ENCODE peak calls at places on chromosomes 12 and 14, in seven cellular contexts. Z is right cardiac atrium, X is bronchial epithelial cell, D is MM.1S, Y is brain microvascular endothelial cell, S is lung, E is suprapubic skin. G is an unnamed sample. For H3K27me3, the result is how much of the 10 kb centered on the place peaks cover.

GRCh38 chr14:52068741-52069616 is at the start of gene NID2:
- DNase-seq in D (no peak), S (peak), Y (peak), X (peak), Z (peak), E (peak), G (peak)

GRCh38 chr12:2288875-2289274 is 236.1 kb downstream of the CACNA1C start:
- DNase-seq in D (no peak), E (no peak), Y (no peak), Z (no peak), X (no peak), S (no peak), G (no peak)

GRCh38 chr14:71711619-71712018 is 220.6 kb upstream of the RGS6 start:
- DNase-seq in X (peak), D (no peak), S (no peak), Z (no peak), Y (peak), E (no peak), G (peak)

GRCh38 chr14:69572634-69573135 is 2.0 kb downstream of the CCDC177 start:
- DNase-seq in S (no peak), E (no peak), Z (no peak), Y (no peak), D (no peak), X (no peak), G (no peak)

GRCh38 chr12:22474970-22475720 is 69.2 kb downstream of the C2CD5 start:
- DNase-seq in D (no peak), X (no peak), Y (no peak), Z (no peak), E (no peak), S (no peak), G (no peak)

GRCh38 chr12:123269980-123270379 is 1.7 kb downstream of the CDK2AP1 start:
- DNase-seq in Z (no peak), E (no peak), D (no peak), X (no peak), S (no peak), Y (no peak), G (no peak)

GRCh38 chr12:79233341-79233761 is 368.8 kb downstream of the SYT1 start:
- DNase-seq in Y (no peak), E (no peak), X (no peak), S (no peak), Z (no peak), D (peak), G (no peak)

GRCh38 chr14:98946995-98947394 is 325.0 kb downstream of the BCL11B start:
- DNase-seq in E (no peak), Z (peak), Y (no peak), X (no peak), S (no peak), D (no peak), G (peak)

GRCh38 chr12:56078931-56079728 is 835 bp upstream of the ERBB3 start:
- DNase-seq in X (peak), D (peak), E (peak), S (peak), Y (peak), Z (peak), G (peak)

GRCh38 chr12:107096571-107096970 is 3.2 kb upstream of the CRY1 start:
- DNase-seq in E (no peak), D (no peak), X (no peak), Z (no peak), Y (no peak), S (no peak), G (no peak)

GRCh38 chr12:56258068-56258819 is at the start of gene ANKRD52:
- DNase-seq in X (peak), S (peak), E (peak), D (peak), Z (peak), Y (peak), G (peak)

GRCh38 chr12:111377440-111377839 is 8.5 kb upstream of the PHETA1 start:
- DNase-seq in Y (no peak), D (no peak), S (no peak), E (no peak), Z (no peak), X (no peak), G (no peak)

GRCh38 chr12:81797100-81797499 is 38.0 kb upstream of the PPFIA2 start:
- DNase-seq in Y (no peak), Z (no peak), E (no peak), X (peak), D (peak), S (no peak), G (no peak)

GRCh38 chr12:56684745-56685369 is 3.2 kb downstream of the PTGES3 start:
- DNase-seq in Y (no peak), Z (no peak), E (peak), S (no peak), D (peak), X (no peak), G (no peak)

GRCh38 chr12:100348657-100349454 is 8.0 kb upstream of the SLC17A8 start:
- DNase-seq in D (peak), X (peak), S (no peak), E (no peak), Y (no peak), Z (no peak), G (no peak)

GRCh38 chr12:131443019-131444000 is 267.6 kb upstream of the SFSWAP start:
- DNase-seq in X (no peak), S (peak), Z (no peak), Y (no peak), D (no peak), E (no peak), G (no peak)

GRCh38 chr14:68665116-68665515 is 127.8 kb downstream of the ZFP36L1 start:
- DNase-seq in Z (no peak), X (no peak), E (no peak), Y (no peak), S (no peak), D (no peak), G (no peak)

GRCh38 chr12:48004941-48005749 is 869 bp upstream of the COL2A1 start:
- DNase-seq in E (no peak), Y (no peak), S (no peak), X (no peak), D (no peak), Z (no peak), G (no peak)

GRCh38 chr12:96220902-96221301 is 26.7 kb downstream of the ELK3 start:
- DNase-seq in S (no peak), D (no peak), E (no peak), Z (peak), X (peak), Y (peak), G (peak)

GRCh38 chr12:4099276-4099675 is 174.3 kb upstream of the CCND2 start:
- DNase-seq in S (no peak), X (no peak), Y (no peak), E (no peak), Z (no peak), D (no peak), G (no peak)

GRCh38 chr12:53190108-53190729 is 9.5 kb upstream of the CSAD start:
- DNase-seq in Z (peak), S (no peak), X (peak), Y (peak), D (peak), E (no peak), G (peak)

GRCh38 chr12:45878630-45879255 is 111.6 kb downstream of the SCAF11 start:
- DNase-seq in E (no peak), S (no peak), D (peak), Z (no peak), X (peak), Y (no peak), G (no peak)

GRCh38 chr14:65783101-65783500 is 370.6 kb downstream of the FUT8 start:
- DNase-seq in E (no peak), X (no peak), D (no peak), S (no peak), Y (no peak), Z (no peak), G (no peak)

GRCh38 chr14:77036484-77037337 is 8.2 kb upstream of the IRF2BPL start:
- DNase-seq in D (no peak), E (no peak), X (no peak), Y (no peak), S (no peak), Z (no peak), G (no peak)

GRCh38 chr12:120276734-120277133 is 11.2 kb upstream of the PXN start:
- DNase-seq in X (peak), E (no peak), D (no peak), S (no peak), Y (peak), Z (no peak), G (no peak)

GRCh38 chr12:124109760-124110159 is 136.7 kb downstream of the ZNF664 start:
- DNase-seq in S (no peak), Z (no peak), X (no peak), E (no peak), Y (peak), D (peak), G (peak)

GRCh38 chr12:15933751-15934150 is 22.6 kb downstream of the DERA start:
- DNase-seq in S (no peak), D (no peak), Z (no peak), E (no peak), X (no peak), Y (no peak), G (no peak)

GRCh38 chr14:76328457-76329137 is 47.3 kb upstream of the ESRRB start:
- DNase-seq in Z (no peak), S (no peak), E (no peak), Y (no peak), X (no peak), D (no peak), G (no peak)

GRCh38 chr12:4775936-4776335 is 55.7 kb downstream of the GALNT8 start:
- DNase-seq in Z (no peak), X (no peak), D (no peak), S (no peak), Y (no peak), E (no peak), G (no peak)

GRCh38 chr14:62800577-62800976 is 244.7 kb downstream of the KCNH5 start:
- DNase-seq in D (no peak), X (no peak), Z (no peak), S (no peak), E (no peak), Y (no peak), G (no peak)

GRCh38 chr14:93976477-93977057 is at the start of gene ASB2:
- DNase-seq in Y (no peak), D (peak), X (no peak), Z (peak), E (no peak), S (no peak), G (no peak)

GRCh38 chr12:120352117-120352516 is 16.8 kb downstream of the MSI1 start:
- DNase-seq in Z (no peak), Y (peak), D (no peak), E (no peak), S (no peak), X (peak), G (peak)

GRCh38 chr14:99757331-99758070 is 35.7 kb upstream of the EML1 start:
- DNase-seq in Z (peak), X (peak), E (no peak), S (no peak), D (no peak), Y (peak), G (peak)

GRCh38 chr12:48342980-48343379 is 7.7 kb downstream of the ZNF641 start:
- DNase-seq in D (no peak), E (no peak), S (no peak), X (no peak), Z (no peak), Y (no peak), G (no peak)

GRCh38 chr14:23694085-23694975 is 58.2 kb downstream of the DHRS2 start:
- DNase-seq in S (no peak), Z (no peak), E (no peak), D (no peak), X (peak), Y (no peak), G (no peak)

DNA sequence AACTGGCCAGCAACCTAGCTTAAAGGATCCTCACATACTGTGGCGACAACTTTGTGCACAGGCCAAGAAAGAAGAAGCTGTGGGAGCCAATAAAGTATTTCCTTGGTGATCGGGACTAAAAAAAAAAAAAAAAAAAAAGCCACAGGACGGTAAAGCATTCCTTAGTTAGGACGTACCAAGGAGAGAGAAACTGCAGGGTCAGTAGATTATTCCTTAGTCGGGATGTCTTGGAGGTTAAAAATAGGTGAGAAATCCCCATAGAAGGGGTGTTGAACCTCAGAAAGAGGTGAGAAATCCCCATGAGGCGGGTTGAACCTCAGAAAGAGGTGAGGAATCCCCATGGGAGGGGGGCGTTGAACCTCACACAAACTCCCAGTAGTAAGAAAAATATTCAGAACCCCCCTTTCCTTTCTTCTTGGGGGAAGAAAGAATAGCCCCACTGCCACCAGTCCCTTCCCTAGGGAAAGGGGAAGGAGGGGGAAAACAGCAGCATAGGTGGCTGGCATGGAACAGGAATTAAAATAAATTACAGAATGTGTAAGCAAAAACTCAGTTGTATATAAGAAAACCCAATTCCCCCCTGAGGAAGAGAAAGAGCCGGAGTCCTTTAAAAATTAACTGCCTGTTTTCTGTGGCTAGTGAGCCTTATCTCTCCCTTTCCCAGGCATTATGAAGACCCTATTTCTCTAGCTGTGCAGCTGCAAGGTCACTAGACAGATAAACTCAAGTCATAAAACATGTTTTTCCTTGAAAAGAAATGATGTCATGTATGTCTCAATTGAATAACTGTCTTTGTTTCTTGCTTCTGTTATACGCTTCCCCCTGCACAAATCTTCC is 26.8 kb downstream of the KLRK1 start:
- DNase-seq in X (peak), D (no peak), Y (no peak), E (no peak), Z (no peak), S (no peak), G (no peak)
- H3K4me3 ChIP-seq in X (peak), D (no peak), Y (no peak), E (peak), Z (no peak), S (no peak), G (peak)

DNA sequence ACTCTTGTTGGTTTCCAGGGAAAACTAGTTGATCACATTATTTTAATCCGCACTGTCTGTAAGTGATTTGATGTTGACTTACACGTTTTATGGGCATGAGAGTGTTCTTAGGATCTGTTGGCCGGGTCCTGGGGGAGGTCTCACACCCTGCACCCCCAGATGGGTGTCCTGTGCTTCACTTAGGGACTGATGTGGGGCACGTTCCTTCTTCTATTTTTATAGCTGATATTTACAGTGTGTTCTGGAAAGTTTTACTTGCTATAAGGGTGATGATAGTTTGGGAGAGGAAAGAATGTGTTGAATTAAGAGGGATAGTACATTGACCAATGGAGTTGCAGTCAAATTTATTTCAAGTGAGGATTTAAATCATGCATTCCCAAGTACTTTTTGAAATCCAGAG is 96.5 kb upstream of the DYNC1H1 start:
- DNase-seq in D (no peak), E (no peak), X (no peak), Z (no peak), S (no peak), Y (no peak), G (no peak)
- H3K27me3 ChIP-seq in D (under half), E (under half), X (under half), Z (under half), S (under half), Y (under half), G (under half)

GRCh38 chr12:91978143-91978542 is 167.5 kb downstream of the BTG1 start:
- DNase-seq in X (no peak), S (no peak), Z (no peak), Y (no peak), D (no peak), E (no peak), G (no peak)

GRCh38 chr12:91974541-91974940 is 171.1 kb downstream of the BTG1 start:
- DNase-seq in E (no peak), D (no peak), X (no peak), S (no peak), Z (no peak), Y (no peak), G (no peak)

GRCh38 chr12:91973813-91974212 is 171.8 kb downstream of the BTG1 start:
- DNase-seq in Y (no peak), D (no peak), X (no peak), Z (no peak), E (no peak), S (no peak), G (no peak)

GRCh38 chr12:91972896-91973295 is 172.8 kb downstream of the BTG1 start:
- DNase-seq in X (no peak), Z (no peak), S (no peak), D (no peak), Y (no peak), E (no peak), G (no peak)

DNA sequence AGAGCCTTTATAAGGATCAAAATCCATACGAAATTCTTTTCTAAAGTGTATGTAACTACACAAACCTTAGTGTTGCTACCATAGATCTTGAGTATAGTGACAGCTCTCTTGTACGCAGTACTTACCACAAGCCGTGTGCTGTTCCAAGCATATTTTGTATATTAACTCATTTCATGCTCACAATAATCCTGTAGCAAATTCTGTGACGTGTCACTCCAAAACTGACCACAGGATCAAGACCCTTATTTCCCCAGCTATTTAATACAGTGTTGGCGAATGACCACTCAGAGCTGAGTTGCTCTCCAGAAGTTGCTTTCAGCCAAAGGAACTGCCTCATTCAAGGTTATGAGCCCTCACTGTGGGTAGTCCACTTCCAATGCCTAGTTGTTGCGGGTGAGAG is 169.8 kb downstream of the BTG1 start:
- DNase-seq in X (no peak), Z (no peak), D (no peak), Y (no peak), S (no peak), E (no peak), G (no peak)
- H3K4me3 ChIP-seq in X (no peak), Z (no peak), D (no peak), Y (no peak), S (no peak), E (no peak), G (no peak)

DNA sequence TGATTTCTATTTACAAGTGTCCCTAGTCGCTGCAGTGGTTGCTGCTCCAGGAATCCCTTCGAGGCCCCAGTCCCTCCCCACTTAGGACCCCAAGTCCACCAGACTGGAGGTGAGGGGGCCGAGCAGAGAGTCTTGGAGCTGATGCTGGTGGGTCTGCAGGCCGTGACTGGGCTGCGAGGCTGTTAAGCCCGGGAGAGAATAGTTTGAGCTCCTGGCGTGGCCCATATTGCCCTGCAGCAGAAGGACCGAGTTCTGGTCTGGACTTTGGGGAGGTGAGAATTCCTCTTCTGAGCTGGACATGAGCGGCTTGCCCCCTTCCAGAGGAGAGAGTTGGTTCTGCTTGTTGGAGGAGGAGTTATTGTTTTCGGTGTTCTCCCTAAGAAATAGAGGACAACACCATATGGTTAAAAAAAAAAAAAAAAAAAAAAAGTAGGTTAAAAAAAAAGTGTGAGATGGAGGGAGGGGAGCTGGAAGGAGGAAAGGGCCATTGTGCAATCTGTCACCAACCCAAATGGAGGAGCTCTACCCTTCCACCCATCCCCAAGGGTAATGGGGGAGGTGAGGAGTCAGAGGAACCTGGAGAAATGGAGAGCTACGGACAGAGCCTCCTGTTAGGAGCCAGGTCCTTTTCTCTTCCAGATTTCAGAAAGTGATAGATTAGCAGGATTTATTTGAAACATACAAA is 2.9 kb downstream of the SIX1 start:
- DNase-seq in S (no peak), Y (no peak), E (no peak), D (no peak), Z (no peak), X (peak), G (no peak)
- H3K27me3 ChIP-seq in S (under half), Y (under half), E (half or more), D (under half), Z (under half), X (under half), G (under half)

G was measured in MG63.